ENCODE peak calls at places on chromosomes 1 and 21, in seven cellular contexts. Y is endodermal cell, V is heart left ventricle, N is left ventricle myocardium inferior, B is right lobe of liver, Z is mesendoderm, T is tibial nerve. A is an unnamed sample.

GRCh38 chr1:179807291-179807690 is 64.2 kb downstream of the FAM163A start:
- DNase-seq in Y (no peak), V (no peak), N (no peak), B (no peak), Z (no peak), T (no peak), A (no peak)

GRCh38 chr1:56056438-56057312 is 522.7 kb downstream of the PLPP3 start:
- DNase-seq in Y (no peak), V (no peak), N (no peak), B (no peak), Z (no peak), T (no peak), A (no peak)

GRCh38 chr21:28485301-28486022 is 507.2 kb downstream of the LTN1 start:
- DNase-seq in Y (no peak), V (no peak), N (no peak), B (no peak), Z (no peak), T (no peak), A (no peak)

GRCh38 chr1:151058682-151059341 is 610 bp downstream of the CDC42SE1 start:
- DNase-seq in Y (peak; percentile 77), V (no peak), N (no peak), B (peak; percentile 35), Z (peak; percentile 76), T (no peak), A (no peak)

GRCh38 chr1:100924212-100924611 is 28.3 kb downstream of the SLC30A7 start:
- DNase-seq in Y (no peak), V (no peak), N (no peak), B (no peak), Z (no peak), T (no peak), A (no peak)

GRCh38 chr1:37481289-37482003 is 7.1 kb downstream of the ZC3H12A start:
- DNase-seq in Y (no peak), V (no peak), N (no peak), B (no peak), Z (no peak), T (no peak), A (no peak)

GRCh38 chr1:14939527-14940284 is 213.8 kb upstream of the TMEM51 start:
- DNase-seq in Y (no peak), V (no peak), N (no peak), B (no peak), Z (no peak), T (no peak), A (no peak)

GRCh38 chr1:59697138-59697811 is 117.5 kb upstream of the HOOK1 start:
- DNase-seq in Y (no peak), V (no peak), N (no peak), B (no peak), Z (no peak), T (no peak), A (peak; percentile 6)

GRCh38 chr1:29675481-29676263 is 439.4 kb downstream of the PTPRU start:
- DNase-seq in Y (peak; percentile 52), V (peak; percentile 17), N (no peak), B (no peak), Z (peak; percentile 8), T (peak; percentile 2), A (no peak)

GRCh38 chr1:235932090-235932510 is 65.4 kb upstream of the LYST start:
- DNase-seq in Y (no peak), V (no peak), N (no peak), B (peak; percentile 57), Z (no peak), T (no peak), A (no peak)

GRCh38 chr1:182205378-182206022 is 144.0 kb upstream of the ZNF648 start:
- DNase-seq in Y (no peak), V (no peak), N (no peak), B (no peak), Z (no peak), T (no peak), A (no peak)

GRCh38 chr1:233359431-233359830 is 31.9 kb downstream of the MAP3K21 start:
- DNase-seq in Y (no peak), V (no peak), N (no peak), B (peak; percentile 69), Z (no peak), T (no peak), A (no peak)

GRCh38 chr1:145991799-145992412 is 4.5 kb downstream of the TXNIP start:
- DNase-seq in Y (no peak), V (no peak), N (no peak), B (no peak), Z (no peak), T (peak; percentile 60), A (no peak)

GRCh38 chr1:108533351-108534083 is 26.4 kb upstream of the EEIG2 start:
- DNase-seq in Y (peak; percentile 49), V (no peak), N (no peak), B (no peak), Z (peak; percentile 42), T (no peak), A (no peak)

GRCh38 chr1:159025043-159025442 is 15.3 kb downstream of the IFI16 start:
- DNase-seq in Y (no peak), V (no peak), N (no peak), B (no peak), Z (no peak), T (no peak), A (no peak)

GRCh38 chr1:214523124-214523824 is 28.1 kb downstream of the PTPN14 start:
- DNase-seq in Y (no peak), V (no peak), N (no peak), B (no peak), Z (no peak), T (no peak), A (no peak)

GRCh38 chr21:44360174-44360573 is 6.8 kb downstream of the TRPM2 start:
- DNase-seq in Y (no peak), V (no peak), N (no peak), B (no peak), Z (no peak), T (no peak), A (no peak)

GRCh38 chr1:119141020-119141424 is 569 bp upstream of the WARS2 start:
- DNase-seq in Y (peak; percentile 77), V (no peak), N (peak; percentile 22), B (peak; percentile 21), Z (peak; percentile 64), T (peak; percentile 10), A (peak; percentile 24)

GRCh38 chr1:204241050-204241449 is 27.3 kb upstream of the GOLT1A start:
- DNase-seq in Y (peak; percentile 57), V (no peak), N (no peak), B (no peak), Z (peak; percentile 51), T (no peak), A (no peak)

GRCh38 chr1:86380257-86380861 is 15.8 kb downstream of the ODF2L start:
- DNase-seq in Y (no peak), V (no peak), N (no peak), B (no peak), Z (peak; percentile 70), T (no peak), A (no peak)

GRCh38 chr1:48691429-48692001 is 85.2 kb downstream of the BEND5 start:
- DNase-seq in Y (no peak), V (no peak), N (no peak), B (no peak), Z (no peak), T (no peak), A (no peak)

GRCh38 chr1:30891223-30891552 is 17.4 kb downstream of the SDC3 start:
- DNase-seq in Y (no peak), V (no peak), N (no peak), B (no peak), Z (no peak), T (no peak), A (no peak)

GRCh38 chr1:176073524-176074157 is 133.4 kb downstream of the COP1 start:
- DNase-seq in Y (peak; percentile 71), V (peak; percentile 41), N (no peak), B (no peak), Z (peak; percentile 83), T (peak; percentile 65), A (no peak)

GRCh38 chr1:220013497-220013896 is 32.8 kb downstream of the EPRS1 start:
- DNase-seq in Y (no peak), V (no peak), N (no peak), B (no peak), Z (no peak), T (no peak), A (no peak)

GRCh38 chr1:74504125-74505065 is 8.0 kb downstream of the LRRC53 start:
- DNase-seq in Y (peak; percentile 92), V (peak; percentile 33), N (peak; percentile 20), B (no peak), Z (peak; percentile 78), T (peak; percentile 31), A (no peak)

GRCh38 chr1:83583351-83584014 is 415.4 kb downstream of the TTLL7 start:
- DNase-seq in Y (peak; percentile 65), V (no peak), N (no peak), B (no peak), Z (peak; percentile 20), T (no peak), A (no peak)

GRCh38 chr1:5722635-5723157 is 269.5 kb downstream of the NPHP4 start:
- DNase-seq in Y (no peak), V (no peak), N (no peak), B (no peak), Z (no peak), T (no peak), A (no peak)

GRCh38 chr1:209802117-209802779 is 3.7 kb downstream of the IRF6 start:
- DNase-seq in Y (no peak), V (no peak), N (no peak), B (no peak), Z (no peak), T (no peak), A (no peak)
- H3K27ac ChIP-seq in Y (no peak overlapping the region), V (no peak overlapping the region), N (peak overlapping the region; percentile 88), B (peak overlapping the region; percentile 95), Z (no peak overlapping the region), T (peak overlapping the region; percentile 63), A (no peak overlapping the region)

GRCh38 chr1:190444464-190444863 is 33.2 kb downstream of the BRINP3 start:
- DNase-seq in Y (peak; percentile 39), V (no peak), N (no peak), B (no peak), Z (peak; percentile 6), T (no peak), A (no peak)
- H3K4me1 ChIP-seq in Y (no peaks in the 10 kb centered on the region), V (no peaks in the 10 kb centered on the region), N (no peaks in the 10 kb centered on the region), B (no peaks in the 10 kb centered on the region), Z (no peaks in the 10 kb centered on the region), T (no peaks in the 10 kb centered on the region), A (no peaks in the 10 kb centered on the region)

GRCh38 chr1:42239555-42239954 is 75.0 kb upstream of the GUCA2A start:
- DNase-seq in Y (no peak), V (no peak), N (no peak), B (no peak), Z (no peak), T (no peak), A (no peak)
- H3K36me3 ChIP-seq in Y (peaks cover 64% of the 10 kb centered on the region), V (no peaks in the 10 kb centered on the region), N (peaks cover 19% of the 10 kb centered on the region), B (no peaks in the 10 kb centered on the region), Z (no peaks in the 10 kb centered on the region), T (no peaks in the 10 kb centered on the region), A (no peaks in the 10 kb centered on the region)

GRCh38 chr1:192351550-192351949 is 34.8 kb downstream of the RGS21 start:
- DNase-seq in Y (no peak), V (no peak), N (no peak), B (no peak), Z (no peak), T (no peak), A (no peak)

DNA sequence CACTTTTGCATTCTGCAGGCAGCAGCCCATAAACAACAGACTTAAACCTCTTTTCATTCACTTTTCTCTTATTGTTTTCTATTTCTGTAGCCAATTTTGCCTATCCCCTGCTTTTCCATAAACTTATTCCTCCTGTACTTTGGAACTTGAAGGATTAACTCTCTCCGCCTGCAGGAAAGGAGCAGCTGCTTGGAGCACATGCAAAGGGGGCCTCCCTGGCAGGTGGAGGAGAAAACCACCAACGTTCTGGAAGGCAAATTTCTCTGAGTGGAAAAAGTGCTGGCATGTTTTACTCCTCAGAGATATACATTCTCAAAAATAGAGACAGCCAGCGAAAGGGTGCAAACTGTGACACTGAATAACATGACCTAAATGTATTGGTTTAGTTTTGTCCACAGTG is 33.6 kb downstream of the RGS21 start:
- DNase-seq in Y (no peak), V (no peak), N (no peak), B (no peak), Z (no peak), T (no peak), A (no peak)
- H3K27ac ChIP-seq in Y (no peak overlapping the region), V (no peak overlapping the region), N (no peak overlapping the region), B (no peak overlapping the region), Z (no peak overlapping the region), T (no peak overlapping the region), A (no peak overlapping the region)